ENCODE peak calls at places on chromosomes 3 and 15, in five cellular contexts. One of them, this sample, is unnamed.

GRCh38 chr15:69467636-69468035 is 15.0 kb downstream of the RPLP1 start:
- DNase-seq in heart left ventricle: no peak
- DNase-seq in transverse colon: peak; percentile 23
- DNase-seq in uterus: no peak
- DNase-seq in sigmoid colon: no peak
- DNase-seq in this sample: peak; percentile 48

GRCh38 chr3:69997486-69998307 is 1.8 kb upstream of the SAMMSON start:
- DNase-seq in transverse colon: no peak
- DNase-seq in heart left ventricle: no peak
- DNase-seq in sigmoid colon: no peak
- DNase-seq in uterus: no peak
- DNase-seq in this sample: no peak

GRCh38 chr15:58444056-58444455 is 12.3 kb downstream of the LIPC start:
- DNase-seq in heart left ventricle: no peak
- DNase-seq in sigmoid colon: no peak
- DNase-seq in transverse colon: no peak
- DNase-seq in uterus: no peak
- DNase-seq in this sample: no peak

GRCh38 chr3:184239221-184239620 is 9.5 kb downstream of the ALG3 start:
- DNase-seq in heart left ventricle: no peak
- DNase-seq in transverse colon: no peak
- DNase-seq in sigmoid colon: no peak
- DNase-seq in uterus: no peak
- DNase-seq in this sample: no peak

GRCh38 chr3:149898771-149899170 is 71.9 kb downstream of the PFN2 start:
- DNase-seq in sigmoid colon: no peak
- DNase-seq in transverse colon: no peak
- DNase-seq in uterus: no peak
- DNase-seq in heart left ventricle: peak; percentile 28
- DNase-seq in this sample: no peak

GRCh38 chr3:53938645-53939044 is 47.0 kb upstream of the SELENOK start:
- DNase-seq in uterus: no peak
- DNase-seq in transverse colon: peak; percentile 19
- DNase-seq in heart left ventricle: no peak
- DNase-seq in sigmoid colon: no peak
- DNase-seq in this sample: no peak

GRCh38 chr3:183904833-183905780 is 20.4 kb upstream of the PARL start:
- DNase-seq in heart left ventricle: no peak
- DNase-seq in transverse colon: no peak
- DNase-seq in uterus: no peak
- DNase-seq in sigmoid colon: no peak
- DNase-seq in this sample: no peak

GRCh38 chr3:122681294-122682015 is 816 bp downstream of the PARP14 start:
- DNase-seq in heart left ventricle: no peak
- DNase-seq in uterus: no peak
- DNase-seq in sigmoid colon: no peak
- DNase-seq in transverse colon: no peak
- DNase-seq in this sample: no peak

GRCh38 chr3:98892263-98892662 is 9.2 kb downstream of the DCBLD2 start:
- DNase-seq in heart left ventricle: no peak
- DNase-seq in transverse colon: no peak
- DNase-seq in uterus: no peak
- DNase-seq in sigmoid colon: no peak
- DNase-seq in this sample: no peak

GRCh38 chr3:53068176-53068575 is 22.3 kb upstream of the SFMBT1 start:
- DNase-seq in sigmoid colon: no peak
- DNase-seq in transverse colon: no peak
- DNase-seq in heart left ventricle: no peak
- DNase-seq in uterus: no peak
- DNase-seq in this sample: peak; percentile 26

GRCh38 chr15:92908369-92909057 is 8.4 kb downstream of the CHD2 start:
- DNase-seq in uterus: no peak
- DNase-seq in transverse colon: no peak
- DNase-seq in sigmoid colon: no peak
- DNase-seq in heart left ventricle: no peak
- DNase-seq in this sample: no peak

GRCh38 chr15:52483712-52484111 is 45.0 kb downstream of the MYO5A start:
- DNase-seq in transverse colon: no peak
- DNase-seq in heart left ventricle: no peak
- DNase-seq in uterus: no peak
- DNase-seq in sigmoid colon: no peak
- DNase-seq in this sample: no peak

GRCh38 chr3:135503429-135504083 is 462.0 kb upstream of the PPP2R3A start:
- DNase-seq in uterus: peak; percentile 41
- DNase-seq in transverse colon: peak; percentile 45
- DNase-seq in heart left ventricle: peak; percentile 53
- DNase-seq in sigmoid colon: peak; percentile 73
- DNase-seq in this sample: no peak

GRCh38 chr15:57122080-57122845 is 203.8 kb downstream of the TCF12 start:
- DNase-seq in uterus: no peak
- DNase-seq in heart left ventricle: no peak
- DNase-seq in transverse colon: no peak
- DNase-seq in sigmoid colon: no peak
- DNase-seq in this sample: no peak

GRCh38 chr3:188568750-188569149 is 414.8 kb downstream of the LPP start:
- DNase-seq in uterus: no peak
- DNase-seq in sigmoid colon: no peak
- DNase-seq in transverse colon: no peak
- DNase-seq in heart left ventricle: no peak
- DNase-seq in this sample: no peak

GRCh38 chr3:148820885-148821284 is 6.7 kb upstream of the CPB1 start:
- DNase-seq in sigmoid colon: no peak
- DNase-seq in transverse colon: no peak
- DNase-seq in heart left ventricle: no peak
- DNase-seq in uterus: no peak
- DNase-seq in this sample: no peak

GRCh38 chr3:9902372-9903237 is at the start of gene IL17RE:
- DNase-seq in sigmoid colon: no peak
- DNase-seq in uterus: no peak
- DNase-seq in heart left ventricle: no peak
- DNase-seq in transverse colon: peak; percentile 82
- DNase-seq in this sample: no peak

GRCh38 chr15:50224606-50225005 is 40.9 kb downstream of the HDC start:
- DNase-seq in sigmoid colon: no peak
- DNase-seq in heart left ventricle: no peak
- DNase-seq in uterus: no peak
- DNase-seq in transverse colon: no peak
- DNase-seq in this sample: no peak

GRCh38 chr15:27249723-27250160 is 278.8 kb downstream of the GABRG3 start:
- DNase-seq in sigmoid colon: no peak
- DNase-seq in heart left ventricle: no peak
- DNase-seq in transverse colon: no peak
- DNase-seq in uterus: no peak
- DNase-seq in this sample: no peak

GRCh38 chr15:93035953-93036810 is 52.8 kb downstream of the RGMA start:
- DNase-seq in sigmoid colon: peak; percentile 69
- DNase-seq in heart left ventricle: peak; percentile 43
- DNase-seq in transverse colon: no peak
- DNase-seq in uterus: no peak
- DNase-seq in this sample: peak; percentile 71

GRCh38 chr15:43209059-43209824 is 11.6 kb downstream of the EPB42 start:
- DNase-seq in transverse colon: no peak
- DNase-seq in uterus: no peak
- DNase-seq in sigmoid colon: no peak
- DNase-seq in heart left ventricle: no peak
- DNase-seq in this sample: no peak

DNA sequence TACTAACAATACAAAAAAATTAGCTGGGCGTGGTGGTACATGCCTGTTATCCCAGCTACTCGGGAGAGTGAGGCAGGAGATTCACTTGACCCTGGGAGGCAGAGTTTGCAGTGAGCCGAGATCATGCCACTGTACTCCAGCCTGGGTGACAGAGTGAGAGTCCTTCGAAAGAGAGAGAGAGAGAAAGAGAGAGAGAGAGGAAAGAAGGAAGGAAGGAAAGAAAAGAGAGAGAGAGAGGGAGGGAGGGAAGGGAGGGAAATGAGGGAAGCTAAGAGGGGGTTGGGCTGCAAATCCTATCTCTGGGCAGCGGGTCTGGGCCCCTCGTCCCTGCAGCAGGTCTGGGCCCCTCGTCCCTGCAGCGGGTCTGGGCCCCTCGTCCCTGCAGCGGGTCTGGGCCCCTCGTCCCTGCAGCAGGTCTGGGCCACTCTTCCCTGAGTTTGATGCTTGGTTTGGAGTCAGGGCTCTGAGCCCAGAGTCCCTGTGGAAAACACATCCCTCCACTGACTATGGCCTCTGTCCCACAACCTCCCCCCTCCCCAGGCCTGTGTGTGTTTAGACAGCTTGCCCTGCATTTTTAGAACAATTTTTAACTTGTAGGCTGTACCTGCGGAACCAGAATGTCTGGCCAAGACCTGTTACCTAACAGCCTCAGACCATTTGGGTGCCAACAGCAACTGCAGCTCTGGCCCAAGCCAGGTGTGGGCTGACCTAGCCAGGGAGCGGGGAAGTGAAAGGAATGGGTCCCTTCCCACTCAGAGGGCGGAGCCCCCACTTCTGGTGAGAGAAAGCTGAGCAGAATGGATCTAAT is 60.2 kb upstream of the TFRC start:
- DNase-seq in heart left ventricle: no peak
- DNase-seq in sigmoid colon: no peak
- DNase-seq in transverse colon: no peak
- DNase-seq in uterus: no peak
- DNase-seq in this sample: no peak
- TF ChIP-seq POLR2A in heart left ventricle: no peak
- TF ChIP-seq POLR2A in sigmoid colon: no peak
- TF ChIP-seq POLR2A in transverse colon: no peak
- TF ChIP-seq POLR2A in uterus: no peak
- TF ChIP-seq POLR2A in this sample: no peak

GRCh38 chr3:46982581-46982980 is 3.1 kb downstream of the NBEAL2 start:
- DNase-seq in transverse colon: no peak
- DNase-seq in heart left ventricle: no peak
- DNase-seq in sigmoid colon: no peak
- DNase-seq in uterus: no peak
- DNase-seq in this sample: no peak
- H3K4me1 ChIP-seq in transverse colon: peaks cover 62% of the 10 kb centered on the region
- H3K4me1 ChIP-seq in heart left ventricle: no peaks in the 10 kb centered on the region
- H3K4me1 ChIP-seq in sigmoid colon: no peaks in the 10 kb centered on the region
- H3K4me1 ChIP-seq in uterus: peaks cover 6% of the 10 kb centered on the region
- H3K4me1 ChIP-seq in this sample: peaks cover 85% of the 10 kb centered on the region

GRCh38 chr15:85582719-85583089 is 202.3 kb downstream of the AKAP13 start:
- DNase-seq in transverse colon: peak; percentile 75
- DNase-seq in heart left ventricle: peak; percentile 82
- DNase-seq in sigmoid colon: peak; percentile 77
- DNase-seq in uterus: peak; percentile 66
- DNase-seq in this sample: peak; percentile 77

GRCh38 chr15:85583404-85584390 is 203.3 kb downstream of the AKAP13 start:
- DNase-seq in transverse colon: peak; percentile 65
- DNase-seq in heart left ventricle: peak; percentile 70
- DNase-seq in uterus: peak; percentile 47
- DNase-seq in sigmoid colon: peak; percentile 75
- DNase-seq in this sample: peak; percentile 74

GRCh38 chr15:85580914-85581313 is 200.5 kb downstream of the AKAP13 start:
- DNase-seq in uterus: no peak
- DNase-seq in sigmoid colon: no peak
- DNase-seq in transverse colon: peak; percentile 67
- DNase-seq in heart left ventricle: peak; percentile 48
- DNase-seq in this sample: no peak

GRCh38 chr15:85581495-85581894 is 201.1 kb downstream of the AKAP13 start:
- DNase-seq in uterus: peak; percentile 38
- DNase-seq in heart left ventricle: peak; percentile 88
- DNase-seq in sigmoid colon: peak; percentile 81
- DNase-seq in transverse colon: peak; percentile 64
- DNase-seq in this sample: no peak

GRCh38 chr15:85582076-85582718 is 201.8 kb downstream of the AKAP13 start:
- DNase-seq in heart left ventricle: no peak
- DNase-seq in uterus: peak; percentile 72
- DNase-seq in sigmoid colon: no peak
- DNase-seq in transverse colon: peak; percentile 57
- DNase-seq in this sample: no peak
- H3K4me3 ChIP-seq in heart left ventricle: peak overlapping the region; percentile 55
- H3K4me3 ChIP-seq in uterus: peak overlapping the region; percentile 30
- H3K4me3 ChIP-seq in sigmoid colon: peak overlapping the region; percentile 25
- H3K4me3 ChIP-seq in transverse colon: peak overlapping the region; percentile 28
- H3K4me3 ChIP-seq in this sample: peak overlapping the region; percentile 45

GRCh38 chr3:45534580-45535080 is 59.9 kb upstream of the LIMD1 start:
- DNase-seq in heart left ventricle: no peak
- DNase-seq in transverse colon: no peak
- DNase-seq in uterus: no peak
- DNase-seq in sigmoid colon: no peak
- DNase-seq in this sample: no peak
- TF ChIP-seq POLR2A in heart left ventricle: no peak
- TF ChIP-seq POLR2A in transverse colon: no peak
- TF ChIP-seq POLR2A in uterus: no peak
- TF ChIP-seq POLR2A in sigmoid colon: no peak
- TF ChIP-seq POLR2A in this sample: no peak

DNA sequence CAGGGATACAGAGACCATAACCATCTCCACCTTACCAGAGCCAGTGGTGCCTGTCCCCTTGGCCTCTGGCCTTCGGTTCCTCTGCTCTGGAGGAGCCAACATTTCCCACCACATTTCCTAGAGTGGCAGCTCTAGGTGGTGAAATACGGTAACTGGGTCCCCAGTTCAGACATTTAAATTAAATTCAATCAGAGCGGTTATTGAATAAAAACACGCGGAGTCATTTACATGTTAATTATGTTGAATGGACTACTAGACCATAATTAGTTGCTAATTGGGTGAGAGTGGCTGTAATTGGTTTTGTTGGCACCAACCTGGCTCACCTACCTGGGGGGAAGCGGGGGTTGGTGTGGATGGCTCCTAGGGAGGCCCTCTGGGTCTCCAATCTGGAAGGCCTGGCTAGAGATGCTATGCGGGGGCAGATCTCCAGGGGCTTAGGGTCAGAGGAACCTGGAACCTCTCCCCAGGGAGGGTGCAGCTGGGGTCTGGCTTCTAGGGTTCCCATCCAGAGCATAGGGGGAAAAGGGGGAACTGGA is 12.7 kb downstream of the SEMA3F start:
- DNase-seq in transverse colon: no peak
- DNase-seq in heart left ventricle: no peak
- DNase-seq in uterus: no peak
- DNase-seq in sigmoid colon: no peak
- DNase-seq in this sample: no peak
- H3K4me1 ChIP-seq in transverse colon: peaks cover 60% of the 10 kb centered on the region
- H3K4me1 ChIP-seq in heart left ventricle: peaks cover 35% of the 10 kb centered on the region
- H3K4me1 ChIP-seq in uterus: peaks cover 40% of the 10 kb centered on the region
- H3K4me1 ChIP-seq in sigmoid colon: no peaks in the 10 kb centered on the region
- H3K4me1 ChIP-seq in this sample: peaks cover 98% of the 10 kb centered on the region

GRCh38 chr3:139935071-139935865 is at the start of gene CLSTN2:
- DNase-seq in sigmoid colon: peak; percentile 79
- DNase-seq in heart left ventricle: peak; percentile 77
- DNase-seq in transverse colon: peak; percentile 27
- DNase-seq in uterus: peak; percentile 72
- DNase-seq in this sample: peak; percentile 84
- H3K4me3 ChIP-seq in sigmoid colon: peak within 1 kb of the TSS; percentile 44
- H3K4me3 ChIP-seq in heart left ventricle: peak within 1 kb of the TSS; percentile 62
- H3K4me3 ChIP-seq in transverse colon: peak within 1 kb of the TSS; percentile 36
- H3K4me3 ChIP-seq in uterus: peak within 1 kb of the TSS; percentile 66
- H3K4me3 ChIP-seq in this sample: peak within 1 kb of the TSS; percentile 60

GRCh38 chr3:29335438-29335837 is 54.6 kb downstream of the RBMS3 start:
- DNase-seq in transverse colon: peak; percentile 58
- DNase-seq in sigmoid colon: peak; percentile 92
- DNase-seq in heart left ventricle: peak; percentile 88
- DNase-seq in uterus: peak; percentile 86
- DNase-seq in this sample: peak; percentile 70
- TF ChIP-seq POLR2A in transverse colon: no peak
- TF ChIP-seq POLR2A in sigmoid colon: no peak
- TF ChIP-seq POLR2A in heart left ventricle: no peak
- TF ChIP-seq POLR2A in uterus: no peak
- TF ChIP-seq POLR2A in this sample: no peak

GRCh38 chr3:34012102-34012461 is 213.7 kb downstream of the PDCD6IP start:
- DNase-seq in sigmoid colon: no peak
- DNase-seq in heart left ventricle: no peak
- DNase-seq in uterus: no peak
- DNase-seq in transverse colon: no peak
- DNase-seq in this sample: no peak
- H3K4me1 ChIP-seq in sigmoid colon: no peaks in the 10 kb centered on the region
- H3K4me1 ChIP-seq in heart left ventricle: no peaks in the 10 kb centered on the region
- H3K4me1 ChIP-seq in uterus: no peaks in the 10 kb centered on the region
- H3K4me1 ChIP-seq in transverse colon: peaks cover 6% of the 10 kb centered on the region
- H3K4me1 ChIP-seq in this sample: no peaks in the 10 kb centered on the region

GRCh38 chr3:119558528-119559339 is 680 bp downstream of the CD80 start:
- DNase-seq in heart left ventricle: no peak
- DNase-seq in sigmoid colon: no peak
- DNase-seq in uterus: no peak
- DNase-seq in transverse colon: no peak
- DNase-seq in this sample: no peak
- H3K4me3 ChIP-seq in heart left ventricle: no peak overlapping the region
- H3K4me3 ChIP-seq in sigmoid colon: no peak overlapping the region
- H3K4me3 ChIP-seq in uterus: no peak overlapping the region
- H3K4me3 ChIP-seq in transverse colon: no peak overlapping the region
- H3K4me3 ChIP-seq in this sample: no peak overlapping the region